ENCODE peak calls at places on chromosomes 4 and X, in nine cellular contexts. U is breast epithelium, T is fibroblast of the aortic adventitia, B is left lung, O is GM12865, M is bronchial epithelial cell, C is thoracic aorta, I is HFFc6, P is cardiac muscle cell. Q is an unnamed sample.

GRCh38 chr4:80360900-80361299 is 25.4 kb downstream of the CFAP299 start:
- DNase-seq in U (no peak), T (peak; percentile 16), B (no peak), O (no peak), M (peak; percentile 46), C (no peak), I (no peak), P (no peak), Q (no peak)

GRCh38 chr4:40196724-40197281 is at the start of gene RHOH:
- DNase-seq in U (no peak), T (no peak), B (no peak), O (peak; percentile 95), M (no peak), C (no peak), I (no peak), P (no peak), Q (no peak)

GRCh38 chr4:161404346-161405110 is 759.3 kb downstream of the FSTL5 start:
- DNase-seq in U (no peak), T (no peak), B (no peak), O (no peak), M (no peak), C (no peak), I (no peak), P (no peak), Q (no peak)

GRCh38 chrX:133910539-133910938 is 74.9 kb downstream of the GPC3 start:
- DNase-seq in U (no peak), T (no peak), B (no peak), O (no peak), M (no peak), C (no peak), I (no peak), P (no peak), Q (no peak)

GRCh38 chr4:71217688-71218087 is 121.1 kb upstream of the SLC4A4 start:
- DNase-seq in U (no peak), T (peak; percentile 50), B (no peak), O (no peak), M (no peak), C (no peak), I (no peak), P (peak; percentile 46), Q (no peak)

GRCh38 chr4:41358626-41359025 is 101.9 kb downstream of the UCHL1 start:
- DNase-seq in U (no peak), T (peak; percentile 42), B (no peak), O (no peak), M (peak; percentile 28), C (no peak), I (no peak), P (no peak), Q (no peak)

GRCh38 chrX:150869450-150869849 is 29.0 kb downstream of the CD99L2 start:
- DNase-seq in U (no peak), T (no peak), B (no peak), O (peak; percentile 65), M (no peak), C (no peak), I (no peak), P (no peak), Q (no peak)

GRCh38 chr4:77037736-77038135 is 38.1 kb downstream of the CCNI start:
- DNase-seq in U (no peak), T (peak; percentile 44), B (no peak), O (no peak), M (no peak), C (no peak), I (no peak), P (peak; percentile 40), Q (no peak)

GRCh38 chr4:77203380-77204197 is 46.6 kb downstream of the CCNG2 start:
- DNase-seq in U (no peak), T (peak; percentile 84), B (no peak), O (peak; percentile 83), M (peak; percentile 83), C (peak; percentile 20), I (peak; percentile 76), P (peak; percentile 89), Q (peak; percentile 59)

GRCh38 chr4:184168406-184169019 is 49.2 kb downstream of the ENPP6 start:
- DNase-seq in U (peak; percentile 63), T (peak; percentile 66), B (peak; percentile 97), O (peak; percentile 69), M (peak; percentile 33), C (no peak), I (peak; percentile 49), P (peak; percentile 79), Q (peak; percentile 69)

GRCh38 chr4:61223385-61223784 is 23.3 kb downstream of the ADGRL3 start:
- DNase-seq in U (no peak), T (no peak), B (no peak), O (no peak), M (peak; percentile 65), C (no peak), I (no peak), P (no peak), Q (no peak)

GRCh38 chrX:55312655-55313054 is 47.9 kb upstream of the PAGE3 start:
- DNase-seq in U (no peak), T (no peak), B (no peak), O (no peak), M (peak; percentile 73), C (no peak), I (peak; percentile 16), P (no peak), Q (no peak)

GRCh38 chr4:89356086-89356485 is 48.5 kb upstream of the GPRIN3 start:
- DNase-seq in U (no peak), T (no peak), B (no peak), O (no peak), M (no peak), C (no peak), I (no peak), P (no peak), Q (no peak)

GRCh38 chrX:129646721-129647587 is 7.8 kb downstream of the APLN start:
- DNase-seq in U (no peak), T (no peak), B (no peak), O (no peak), M (no peak), C (no peak), I (no peak), P (no peak), Q (no peak)

GRCh38 chrX:72262077-72262476 is 15.0 kb downstream of the RPS4X start:
- DNase-seq in U (no peak), T (no peak), B (no peak), O (no peak), M (no peak), C (no peak), I (no peak), P (no peak), Q (no peak)

GRCh38 chr4:175833574-175834350 is 21.7 kb upstream of the GPM6A start:
- DNase-seq in U (no peak), T (no peak), B (no peak), O (no peak), M (peak; percentile 0), C (no peak), I (no peak), P (no peak), Q (no peak)

GRCh38 chrX:83759872-83760271 is 101.1 kb upstream of the CYLC1 start:
- DNase-seq in U (no peak), T (peak; percentile 3), B (no peak), O (peak; percentile 7), M (peak; percentile 0), C (no peak), I (no peak), P (no peak), Q (no peak)

GRCh38 chr4:86652332-86652932 is 58.3 kb downstream of the PTPN13 start:
- DNase-seq in U (no peak), T (no peak), B (no peak), O (no peak), M (no peak), C (no peak), I (no peak), P (no peak), Q (no peak)

GRCh38 chr4:56106180-56106579 is 157.4 kb downstream of the CEP135 start:
- DNase-seq in U (no peak), T (no peak), B (no peak), O (no peak), M (no peak), C (no peak), I (no peak), P (no peak), Q (no peak)

GRCh38 chr4:1735215-1735614 is 13.9 kb downstream of the TACC3 start:
- DNase-seq in U (no peak), T (no peak), B (no peak), O (no peak), M (no peak), C (no peak), I (no peak), P (no peak), Q (no peak)
- TF ChIP-seq CTCF in U (no peak), T (no peak), B (no peak), O (no peak), M (no peak), C (no peak), I (no peak), P (no peak), Q (no peak)

GRCh38 chrX:74464722-74465121 is 43.4 kb downstream of the SLC16A2 start:
- DNase-seq in U (no peak), T (no peak), B (no peak), O (no peak), M (no peak), C (no peak), I (no peak), P (no peak), Q (no peak)

GRCh38 chrX:74461384-74461783 is 40.1 kb downstream of the SLC16A2 start:
- DNase-seq in U (no peak), T (no peak), B (no peak), O (no peak), M (no peak), C (no peak), I (no peak), P (no peak), Q (no peak)

GRCh38 chrX:74453178-74453577 is 31.9 kb downstream of the SLC16A2 start:
- DNase-seq in U (no peak), T (no peak), B (no peak), O (no peak), M (peak; percentile 82), C (no peak), I (no peak), P (no peak), Q (no peak)

DNA sequence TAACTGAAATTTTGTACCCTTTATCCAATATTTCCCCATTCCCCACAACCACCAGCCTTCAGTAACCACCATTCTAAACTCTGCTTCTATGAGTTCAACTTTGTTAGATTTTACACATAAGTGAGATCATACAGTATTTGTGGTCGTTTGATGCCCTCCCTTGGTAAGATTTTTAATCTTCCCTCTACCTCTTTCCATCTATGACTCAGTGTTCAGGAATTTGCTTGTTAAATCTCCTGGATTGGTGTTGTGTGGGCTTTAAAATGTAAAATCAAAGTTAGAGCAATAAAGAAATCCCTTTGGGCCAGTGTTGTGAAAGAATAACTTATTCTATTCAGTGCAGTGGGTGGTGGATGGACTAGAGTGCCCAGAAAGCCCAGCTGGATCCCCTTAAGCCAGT is 37.4 kb downstream of the SLC16A2 start:
- DNase-seq in U (no peak), T (peak; percentile 87), B (no peak), O (no peak), M (peak; percentile 62), C (no peak), I (peak; percentile 72), P (peak; percentile 72), Q (no peak)
- TF ChIP-seq CTCF in U (no peak), T (no peak), B (no peak), O (no peak), M (no peak), C (no peak), I (peak; percentile 18), P (no peak), Q (no peak)

GRCh38 chrX:100924370-100924769 is 4.3 kb downstream of the XKRX start:
- DNase-seq in U (no peak), T (no peak), B (no peak), O (no peak), M (no peak), C (no peak), I (no peak), P (no peak), Q (no peak)
- TF ChIP-seq CTCF in U (no peak), T (no peak), B (no peak), O (no peak), M (no peak), C (no peak), I (no peak), P (no peak), Q (no peak)

GRCh38 chr4:157043131-157043530 is 32.8 kb upstream of the GLRB start:
- DNase-seq in U (no peak), T (peak; percentile 18), B (no peak), O (no peak), M (peak; percentile 50), C (no peak), I (peak; percentile 37), P (peak; percentile 43), Q (no peak)
- TF ChIP-seq CTCF in U (no peak), T (no peak), B (no peak), O (no peak), M (peak; percentile 39), C (no peak), I (peak; percentile 69), P (peak; percentile 14), Q (no peak)